ENCODE peak calls at places on chromosomes 7 and 10, in seven cellular contexts. One of them, this sample, is unnamed.
A peak's percentile ranks its signal among the peaks of the same experiment; 100 is the strongest.

GRCh38 chr10:100826983-100827818 is 81.8 kb downstream of the PAX2 start:
- DNase-seq in heart left ventricle: no peak
- DNase-seq in activated gamma-delta T cell treated with Interleukin-2 at 50 U/mL for 16 hours: no peak
- DNase-seq in H9: peak; percentile 56
- DNase-seq in astrocyte: no peak
- DNase-seq in ELR: no peak
- DNase-seq in foreskin fibroblast: no peak
- DNase-seq in this sample: peak; percentile 30

GRCh38 chr10:18594574-18595156 is 56.7 kb downstream of the NSUN6 start:
- DNase-seq in heart left ventricle: no peak
- DNase-seq in activated gamma-delta T cell treated with Interleukin-2 at 50 U/mL for 16 hours: no peak
- DNase-seq in H9: peak; percentile 61
- DNase-seq in astrocyte: no peak
- DNase-seq in ELR: peak; percentile 24
- DNase-seq in foreskin fibroblast: no peak
- DNase-seq in this sample: no peak

GRCh38 chr10:16816142-16816541 is 1.1 kb downstream of the RSU1 start:
- DNase-seq in heart left ventricle: no peak
- DNase-seq in activated gamma-delta T cell treated with Interleukin-2 at 50 U/mL for 16 hours: no peak
- DNase-seq in H9: no peak
- DNase-seq in astrocyte: no peak
- DNase-seq in ELR: peak; percentile 4
- DNase-seq in foreskin fibroblast: no peak
- DNase-seq in this sample: no peak

GRCh38 chr10:63052083-63052482 is 81.0 kb upstream of the NRBF2 start:
- DNase-seq in heart left ventricle: no peak
- DNase-seq in activated gamma-delta T cell treated with Interleukin-2 at 50 U/mL for 16 hours: no peak
- DNase-seq in H9: no peak
- DNase-seq in astrocyte: no peak
- DNase-seq in ELR: no peak
- DNase-seq in foreskin fibroblast: no peak
- DNase-seq in this sample: no peak

GRCh38 chr10:117348236-117348635 is 27.0 kb downstream of the PDZD8 start:
- DNase-seq in heart left ventricle: no peak
- DNase-seq in activated gamma-delta T cell treated with Interleukin-2 at 50 U/mL for 16 hours: no peak
- DNase-seq in H9: no peak
- DNase-seq in astrocyte: no peak
- DNase-seq in ELR: no peak
- DNase-seq in foreskin fibroblast: no peak
- DNase-seq in this sample: no peak

GRCh38 chr10:21160116-21160515 is 263.0 kb upstream of the NEBL start:
- DNase-seq in heart left ventricle: no peak
- DNase-seq in activated gamma-delta T cell treated with Interleukin-2 at 50 U/mL for 16 hours: no peak
- DNase-seq in H9: no peak
- DNase-seq in astrocyte: no peak
- DNase-seq in ELR: no peak
- DNase-seq in foreskin fibroblast: no peak
- DNase-seq in this sample: no peak

GRCh38 chr7:87225696-87226095 is 6.2 kb upstream of the TMEM243 start:
- DNase-seq in heart left ventricle: no peak
- DNase-seq in activated gamma-delta T cell treated with Interleukin-2 at 50 U/mL for 16 hours: no peak
- DNase-seq in H9: no peak
- DNase-seq in astrocyte: peak; percentile 45
- DNase-seq in ELR: peak; percentile 74
- DNase-seq in foreskin fibroblast: peak; percentile 47
- DNase-seq in this sample: no peak

GRCh38 chr7:108503112-108504026 is 22.6 kb downstream of the PNPLA8 start:
- DNase-seq in heart left ventricle: no peak
- DNase-seq in activated gamma-delta T cell treated with Interleukin-2 at 50 U/mL for 16 hours: no peak
- DNase-seq in H9: no peak
- DNase-seq in astrocyte: no peak
- DNase-seq in ELR: no peak
- DNase-seq in foreskin fibroblast: peak; percentile 37
- DNase-seq in this sample: no peak

GRCh38 chr10:110363572-110364411 is 59.1 kb upstream of the SMNDC1 start:
- DNase-seq in heart left ventricle: no peak
- DNase-seq in activated gamma-delta T cell treated with Interleukin-2 at 50 U/mL for 16 hours: no peak
- DNase-seq in H9: no peak
- DNase-seq in astrocyte: no peak
- DNase-seq in ELR: no peak
- DNase-seq in foreskin fibroblast: no peak
- DNase-seq in this sample: no peak

GRCh38 chr10:77306666-77307065 is 330.9 kb downstream of the KCNMA1 start:
- DNase-seq in heart left ventricle: no peak
- DNase-seq in activated gamma-delta T cell treated with Interleukin-2 at 50 U/mL for 16 hours: no peak
- DNase-seq in H9: no peak
- DNase-seq in astrocyte: no peak
- DNase-seq in ELR: no peak
- DNase-seq in foreskin fibroblast: no peak
- DNase-seq in this sample: no peak

GRCh38 chr10:33398796-33399195 is 64.3 kb upstream of the NRP1 start:
- DNase-seq in heart left ventricle: no peak
- DNase-seq in activated gamma-delta T cell treated with Interleukin-2 at 50 U/mL for 16 hours: no peak
- DNase-seq in H9: no peak
- DNase-seq in astrocyte: no peak
- DNase-seq in ELR: no peak
- DNase-seq in foreskin fibroblast: no peak
- DNase-seq in this sample: no peak

GRCh38 chr10:69092959-69093850 is 5.3 kb downstream of the SRGN start:
- DNase-seq in heart left ventricle: peak; percentile 77
- DNase-seq in activated gamma-delta T cell treated with Interleukin-2 at 50 U/mL for 16 hours: peak; percentile 84
- DNase-seq in H9: peak; percentile 76
- DNase-seq in astrocyte: peak; percentile 67
- DNase-seq in ELR: peak; percentile 85
- DNase-seq in foreskin fibroblast: peak; percentile 68
- DNase-seq in this sample: peak; percentile 94

GRCh38 chr10:123997486-123998196 is 95.8 kb downstream of the CHST15 start:
- DNase-seq in heart left ventricle: no peak
- DNase-seq in activated gamma-delta T cell treated with Interleukin-2 at 50 U/mL for 16 hours: no peak
- DNase-seq in H9: no peak
- DNase-seq in astrocyte: peak; percentile 99
- DNase-seq in ELR: peak; percentile 88
- DNase-seq in foreskin fibroblast: peak; percentile 93
- DNase-seq in this sample: no peak

GRCh38 chr7:131501422-131501821 is 55.0 kb downstream of the PODXL start:
- DNase-seq in heart left ventricle: no peak
- DNase-seq in activated gamma-delta T cell treated with Interleukin-2 at 50 U/mL for 16 hours: peak; percentile 31
- DNase-seq in H9: no peak
- DNase-seq in astrocyte: peak; percentile 81
- DNase-seq in ELR: peak; percentile 71
- DNase-seq in foreskin fibroblast: peak; percentile 46
- DNase-seq in this sample: peak; percentile 81

GRCh38 chr7:75050501-75050900 is 23.1 kb downstream of the RCC1L start:
- DNase-seq in heart left ventricle: no peak
- DNase-seq in activated gamma-delta T cell treated with Interleukin-2 at 50 U/mL for 16 hours: no peak
- DNase-seq in H9: no peak
- DNase-seq in astrocyte: peak; percentile 6
- DNase-seq in ELR: no peak
- DNase-seq in foreskin fibroblast: no peak
- DNase-seq in this sample: no peak

GRCh38 chr10:839550-840205 is 91.8 kb downstream of the LARP4B start:
- DNase-seq in heart left ventricle: no peak
- DNase-seq in activated gamma-delta T cell treated with Interleukin-2 at 50 U/mL for 16 hours: no peak
- DNase-seq in H9: no peak
- DNase-seq in astrocyte: peak; percentile 44
- DNase-seq in ELR: no peak
- DNase-seq in foreskin fibroblast: no peak
- DNase-seq in this sample: no peak

GRCh38 chr7:151671514-151671913 is 151.8 kb upstream of the RHEB start:
- DNase-seq in heart left ventricle: no peak
- DNase-seq in activated gamma-delta T cell treated with Interleukin-2 at 50 U/mL for 16 hours: no peak
- DNase-seq in H9: no peak
- DNase-seq in astrocyte: peak; percentile 31
- DNase-seq in ELR: no peak
- DNase-seq in foreskin fibroblast: no peak
- DNase-seq in this sample: no peak

GRCh38 chr7:99459087-99459486 is 6.9 kb downstream of the ATP5MF start:
- DNase-seq in heart left ventricle: no peak
- DNase-seq in activated gamma-delta T cell treated with Interleukin-2 at 50 U/mL for 16 hours: no peak
- DNase-seq in H9: peak; percentile 71
- DNase-seq in astrocyte: no peak
- DNase-seq in ELR: peak; percentile 62
- DNase-seq in foreskin fibroblast: no peak
- DNase-seq in this sample: peak; percentile 58

GRCh38 chr7:98557538-98558031 is 59.5 kb upstream of the NPTX2 start:
- DNase-seq in heart left ventricle: no peak
- DNase-seq in activated gamma-delta T cell treated with Interleukin-2 at 50 U/mL for 16 hours: no peak
- DNase-seq in H9: no peak
- DNase-seq in astrocyte: no peak
- DNase-seq in ELR: no peak
- DNase-seq in foreskin fibroblast: no peak
- DNase-seq in this sample: no peak

GRCh38 chr7:95324396-95324795 is at the start of gene PON1:
- DNase-seq in heart left ventricle: no peak
- DNase-seq in activated gamma-delta T cell treated with Interleukin-2 at 50 U/mL for 16 hours: no peak
- DNase-seq in H9: peak; percentile 81
- DNase-seq in astrocyte: no peak
- DNase-seq in ELR: no peak
- DNase-seq in foreskin fibroblast: no peak
- DNase-seq in this sample: peak; percentile 21

GRCh38 chr7:158284121-158284520 is 303.5 kb downstream of the PTPRN2 start:
- DNase-seq in heart left ventricle: no peak
- DNase-seq in activated gamma-delta T cell treated with Interleukin-2 at 50 U/mL for 16 hours: no peak
- DNase-seq in H9: peak; percentile 10
- DNase-seq in astrocyte: no peak
- DNase-seq in ELR: no peak
- DNase-seq in foreskin fibroblast: no peak
- DNase-seq in this sample: no peak

GRCh38 chr10:11702264-11702663 is 39.9 kb upstream of the ECHDC3 start:
- DNase-seq in heart left ventricle: no peak
- DNase-seq in activated gamma-delta T cell treated with Interleukin-2 at 50 U/mL for 16 hours: no peak
- DNase-seq in H9: no peak
- DNase-seq in astrocyte: no peak
- DNase-seq in ELR: no peak
- DNase-seq in foreskin fibroblast: no peak
- DNase-seq in this sample: no peak

GRCh38 chr7:98470131-98470985 is 69.5 kb upstream of the BAIAP2L1 start:
- DNase-seq in heart left ventricle: peak; percentile 7
- DNase-seq in activated gamma-delta T cell treated with Interleukin-2 at 50 U/mL for 16 hours: peak; percentile 8
- DNase-seq in H9: peak; percentile 95
- DNase-seq in astrocyte: no peak
- DNase-seq in ELR: peak; percentile 22
- DNase-seq in foreskin fibroblast: no peak
- DNase-seq in this sample: peak; percentile 26

GRCh38 chr7:66627876-66628360 is 763 bp upstream of the KCTD7 start:
- DNase-seq in heart left ventricle: no peak
- DNase-seq in activated gamma-delta T cell treated with Interleukin-2 at 50 U/mL for 16 hours: no peak
- DNase-seq in H9: no peak
- DNase-seq in astrocyte: no peak
- DNase-seq in ELR: no peak
- DNase-seq in foreskin fibroblast: no peak
- DNase-seq in this sample: no peak

GRCh38 chr7:138008588-138009349 is 6.9 kb upstream of the CREB3L2 start:
- DNase-seq in heart left ventricle: peak; percentile 35
- DNase-seq in activated gamma-delta T cell treated with Interleukin-2 at 50 U/mL for 16 hours: no peak
- DNase-seq in H9: peak; percentile 52
- DNase-seq in astrocyte: no peak
- DNase-seq in ELR: peak; percentile 75
- DNase-seq in foreskin fibroblast: peak; percentile 47
- DNase-seq in this sample: peak; percentile 44